ENCODE peak calls at places on chromosomes 3 and 15, in five cellular contexts. N, X, O, B and S are unnamed samples.

GRCh38 chr15:42035362-42035761 is 14.5 kb upstream of the PLA2G4E start:
- DNase-seq in N (no peak), X (peak; percentile 87), O (peak; percentile 41), B (no peak), S (no peak)

GRCh38 chr3:107206141-107206540 is 171.1 kb upstream of the CCDC54 start:
- DNase-seq in N (no peak), X (peak; percentile 48), O (peak; percentile 79), B (peak; percentile 40), S (peak; percentile 61)

GRCh38 chr3:59425371-59425770 is 375.5 kb upstream of the CFAP20DC start:
- DNase-seq in N (no peak), X (peak; percentile 34), O (peak; percentile 98), B (no peak), S (no peak)

GRCh38 chr3:195613468-195614069 is 29.8 kb upstream of the APOD start:
- DNase-seq in N (no peak), X (peak; percentile 39), O (peak; percentile 54), B (no peak), S (no peak)

GRCh38 chr15:68765602-68766368 is 54.9 kb downstream of the ANP32A start:
- DNase-seq in N (no peak), X (no peak), O (no peak), B (no peak), S (no peak)

GRCh38 chr3:57852896-57853295 is 96.8 kb downstream of the SLMAP start:
- DNase-seq in N (no peak), X (peak; percentile 31), O (peak; percentile 48), B (no peak), S (no peak)

GRCh38 chr15:100891316-100892012 is 11.8 kb downstream of the ALDH1A3 start:
- DNase-seq in N (peak; percentile 64), X (peak; percentile 15), O (no peak), B (no peak), S (no peak)

GRCh38 chr15:81294501-81294850 is 29.5 kb downstream of the STARD5 start:
- DNase-seq in N (no peak), X (no peak), O (no peak), B (no peak), S (peak; percentile 21)

GRCh38 chr3:135997554-135998320 is 32.2 kb downstream of the PPP2R3A start:
- DNase-seq in N (no peak), X (no peak), O (no peak), B (no peak), S (no peak)

GRCh38 chr3:185216587-185216918 is 37.3 kb downstream of the EHHADH start:
- DNase-seq in N (no peak), X (peak; percentile 6), O (no peak), B (no peak), S (no peak)

GRCh38 chr3:194355379-194355778 is 4.3 kb upstream of the CPN2 start:
- DNase-seq in N (no peak), X (no peak), O (no peak), B (no peak), S (no peak)

GRCh38 chr3:2869905-2870304 is 240.3 kb downstream of the IL5RA start:
- DNase-seq in N (no peak), X (no peak), O (no peak), B (no peak), S (no peak)

GRCh38 chr3:160804762-160805161 is 48.7 kb downstream of the PPM1L start:
- DNase-seq in N (peak; percentile 80), X (peak; percentile 33), O (no peak), B (no peak), S (no peak)

GRCh38 chr3:161674402-161674801 is 177.8 kb downstream of the OTOL1 start:
- DNase-seq in N (no peak), X (no peak), O (no peak), B (no peak), S (no peak)